ENCODE peak calls at places on chromosomes 11 and 22, in ten cellular contexts. P is AG09319; H is stimulated activated CD8-positive, alpha-beta memory T cell treated with anti-CD3 and anti-CD28 coated beads, Interleukin-2, amount 100 ng/mL, for 48 hours; T is nephron progenitor cell; L is ELF-1; Y is activated CD8-positive, alpha-beta memory T cell treated with anti-CD3 and anti-CD28 coated beads, Interleukin-2, amount 50 U/mL, for 48 hours; E is GM19239; B is G401; G is progenitor cell of endocrine pancreas; Z is stimulated activated CD4-positive, alpha-beta T cell treated with anti-CD3 and anti-CD28 coated beads, Interleukin-12 subunit alpha, Interleukin-12 subunit beta, amount 100 ng/mL, for 4 hours. R is an unnamed sample.

GRCh38 chr11:60528934-60529333 is 13.7 kb downstream of the MS4A13 start:
- DNase-seq in T (no peak), E (no peak), Y (no peak), L (no peak), Z (no peak), B (no peak), P (no peak), H (no peak), G (no peak), R (no peak)

GRCh38 chr11:37449146-37449545 is 851.1 kb upstream of the RAG2 start:
- DNase-seq in E (no peak), Y (no peak), H (no peak), T (no peak), B (peak; percentile 5), P (peak; percentile 19), G (no peak), Z (no peak), L (peak; percentile 19), R (no peak)

GRCh38 chr11:116418388-116419041 is 354.3 kb downstream of the BUD13 start:
- DNase-seq in G (no peak), L (no peak), P (no peak), E (no peak), Y (no peak), B (no peak), H (no peak), T (no peak), Z (no peak), R (no peak)

GRCh38 chr11:83265331-83265730 is 20.8 kb downstream of the CCDC90B start:
- DNase-seq in E (no peak), P (no peak), Y (no peak), G (no peak), H (no peak), L (no peak), Z (no peak), T (no peak), B (no peak), R (no peak)

GRCh38 chr11:65895482-65895981 is 4.7 kb downstream of the FOSL1 start:
- DNase-seq in P (no peak), E (no peak), L (no peak), H (no peak), T (no peak), G (no peak), B (no peak), Y (no peak), Z (no peak), R (no peak)

GRCh38 chr11:92556435-92556834 is 331.8 kb downstream of the FAT3 start:
- DNase-seq in T (peak; percentile 36), H (no peak), B (no peak), L (no peak), G (no peak), Z (no peak), P (no peak), Y (no peak), E (no peak), R (no peak)

GRCh38 chr22:20946080-20946986 is 20.7 kb upstream of the AIFM3 start:
- DNase-seq in Z (no peak), G (no peak), E (no peak), P (no peak), L (no peak), B (no peak), Y (no peak), H (no peak), T (no peak), R (no peak)

GRCh38 chr22:49193348-49193747 is 634.3 kb downstream of the BRD1 start:
- DNase-seq in T (no peak), L (no peak), H (no peak), B (peak; percentile 8), P (no peak), G (no peak), Y (no peak), E (no peak), Z (no peak), R (no peak)

GRCh38 chr22:46845281-46846153 is 83.1 kb downstream of the TBC1D22A start:
- DNase-seq in T (no peak), Z (no peak), E (no peak), B (peak; percentile 75), L (no peak), G (no peak), Y (no peak), P (no peak), H (no peak), R (peak; percentile 57)

GRCh38 chr11:78331711-78332110 is 85.9 kb downstream of the GAB2 start:
- DNase-seq in E (no peak), T (no peak), B (no peak), Y (no peak), G (no peak), P (no peak), L (no peak), H (no peak), Z (no peak), R (no peak)

GRCh38 chr11:123060265-123061000 is 1.5 kb downstream of the HSPA8 start:
- DNase-seq in H (no peak), P (no peak), E (no peak), Y (peak; percentile 73), L (no peak), T (no peak), B (peak; percentile 67), Z (no peak), G (no peak), R (no peak)

R was measured in coronary artery.